ENCODE peak calls at places on chromosomes 3 and 15, in four cellular contexts. X is body of pancreas, U is OCI-LY7, R is stomach. G is an unnamed sample.

GRCh38 chr15:56077071-56077470 is 83.7 kb upstream of the NEDD4 start:
- DNase-seq in X (no peak), U (no peak), R (no peak), G (no peak)

GRCh38 chr3:20141841-20142240 is 44.2 kb downstream of the SGO1 start:
- DNase-seq in X (peak; percentile 17), U (no peak), R (no peak), G (peak; percentile 69)

GRCh38 chr15:55897560-55898336 is 95.7 kb downstream of the NEDD4 start:
- DNase-seq in X (peak; percentile 62), U (peak; percentile 14), R (peak; percentile 51), G (peak; percentile 73)

GRCh38 chr15:87653646-87654045 is 602.9 kb downstream of the NTRK3 start:
- DNase-seq in X (no peak), U (no peak), R (no peak), G (no peak)

GRCh38 chr3:59407425-59407824 is 357.6 kb upstream of the CFAP20DC start:
- DNase-seq in X (no peak), U (no peak), R (no peak), G (no peak)

GRCh38 chr3:55547086-55547666 is 60.1 kb upstream of the WNT5A start:
- DNase-seq in X (no peak), U (no peak), R (no peak), G (no peak)

GRCh38 chr3:194573680-194574437 is 59.4 kb downstream of the TMEM44 start:
- DNase-seq in X (peak; percentile 40), U (peak; percentile 47), R (peak; percentile 58), G (peak; percentile 70)

GRCh38 chr3:13532085-13532484 is 16.8 kb upstream of the FBLN2 start:
- DNase-seq in X (no peak), U (no peak), R (no peak), G (peak; percentile 74)

GRCh38 chr15:99435138-99435695 is 130.6 kb upstream of the MEF2A start:
- DNase-seq in X (peak; percentile 63), U (peak; percentile 11), R (peak; percentile 79), G (no peak)

GRCh38 chr15:66713843-66714508 is 11.9 kb downstream of the SMAD6 start:
- DNase-seq in X (no peak), U (peak; percentile 91), R (no peak), G (no peak)

GRCh38 chr3:84960581-84960980 is 1.8 kb downstream of the CADM2 start:
- DNase-seq in X (no peak), U (no peak), R (no peak), G (no peak)

GRCh38 chr3:77684115-77684514 is 644.2 kb downstream of the ROBO2 start:
- DNase-seq in X (no peak), U (no peak), R (no peak), G (no peak)

GRCh38 chr15:58010983-58011382 is 54.5 kb downstream of the ALDH1A2 start:
- DNase-seq in X (no peak), U (no peak), R (no peak), G (no peak)

GRCh38 chr3:189914799-189915198 is 205.9 kb downstream of the P3H2 start:
- DNase-seq in X (no peak), U (no peak), R (no peak), G (peak; percentile 94)

GRCh38 chr3:174355505-174355904 is 503.6 kb upstream of the NAALADL2 start:
- DNase-seq in X (no peak), U (peak; percentile 4), R (no peak), G (peak; percentile 31)

GRCh38 chr15:84685304-84685703 is 27.3 kb upstream of the NMB start:
- DNase-seq in X (peak; percentile 9), U (no peak), R (no peak), G (peak; percentile 89)

GRCh38 chr3:31232049-31233040 is 300.4 kb upstream of the STT3B start:
- DNase-seq in X (no peak), U (peak; percentile 46), R (no peak), G (no peak)

GRCh38 chr15:78399081-78399480 is 38.9 kb upstream of the IREB2 start:
- DNase-seq in X (no peak), U (no peak), R (no peak), G (peak; percentile 36)

GRCh38 chr3:28856796-28857195 is 424.1 kb upstream of the RBMS3 start:
- DNase-seq in X (no peak), U (no peak), R (no peak), G (no peak)

GRCh38 chr3:119733812-119734211 is 31.0 kb downstream of the CFAP91 start:
- DNase-seq in X (no peak), U (no peak), R (no peak), G (no peak)

GRCh38 chr15:39453500-39454073 is 127.3 kb upstream of the THBS1 start:
- DNase-seq in X (no peak), U (no peak), R (no peak), G (no peak)

GRCh38 chr3:31219131-31219843 is 313.4 kb upstream of the STT3B start:
- DNase-seq in X (no peak), U (no peak), R (no peak), G (peak; percentile 82)

GRCh38 chr15:68578960-68579935 is at the start of gene CORO2B:
- DNase-seq in X (peak; percentile 31), U (peak; percentile 65), R (no peak), G (peak; percentile 46)

GRCh38 chr3:48776854-48777253 is 59.8 kb upstream of the IP6K2 start:
- DNase-seq in X (no peak), U (no peak), R (no peak), G (no peak)

GRCh38 chr15:25901841-25902610 is 38.9 kb upstream of the ATP10A start:
- DNase-seq in X (no peak), U (no peak), R (no peak), G (peak; percentile 34)

GRCh38 chr3:44883999-44884431 is 9.6 kb downstream of the TGM4 start:
- DNase-seq in X (no peak), U (no peak), R (no peak), G (peak; percentile 98)

GRCh38 chr15:78979456-78980320 is 34.8 kb upstream of the CTSH start:
- DNase-seq in X (peak; percentile 83), U (peak; percentile 71), R (peak; percentile 81), G (peak; percentile 84)

GRCh38 chr3:129749692-129750091 is 143.2 kb upstream of the PLXND1 start:
- DNase-seq in X (no peak), U (no peak), R (no peak), G (no peak)

GRCh38 chr3:131091768-131092167 is 65.1 kb downstream of the NEK11 start:
- DNase-seq in X (no peak), U (no peak), R (no peak), G (no peak)

GRCh38 chr15:51051776-51052175 is 42.9 kb downstream of the TNFAIP8L3 start:
- DNase-seq in X (no peak), U (no peak), R (no peak), G (peak; percentile 70)

GRCh38 chr15:66429117-66429516 is 42.4 kb downstream of the MAP2K1 start:
- DNase-seq in X (no peak), U (no peak), R (no peak), G (no peak)

GRCh38 chr3:76497636-76498035 is 542.3 kb upstream of the ROBO2 start:
- DNase-seq in X (no peak), U (no peak), R (no peak), G (no peak)

GRCh38 chr3:156581954-156582353 is 27.0 kb upstream of the SSR3 start:
- DNase-seq in X (no peak), U (no peak), R (no peak), G (no peak)

GRCh38 chr15:47586653-47587224 is 130.6 kb upstream of the SEMA6D start:
- DNase-seq in X (peak; percentile 8), U (no peak), R (no peak), G (peak; percentile 28)

GRCh38 chr3:169550284-169550683 is 113.2 kb downstream of the MECOM start:
- DNase-seq in X (no peak), U (no peak), R (no peak), G (no peak)

GRCh38 chr3:114496021-114496434 is 202.2 kb downstream of the TIGIT start:
- DNase-seq in X (no peak), U (no peak), R (no peak), G (peak; percentile 60)

GRCh38 chr3:2985479-2985878 is 124.7 kb downstream of the IL5RA start:
- DNase-seq in X (no peak), U (no peak), R (no peak), G (no peak)

GRCh38 chr15:28873585-28874139 is 12.1 kb upstream of the APBA2 start:
- DNase-seq in X (peak; percentile 82), U (no peak), R (no peak), G (no peak)

GRCh38 chr3:75059120-75059519 is 444.7 kb upstream of the CNTN3 start:
- DNase-seq in X (no peak), U (no peak), R (no peak), G (no peak)

GRCh38 chr3:71511037-71511436 is 72.5 kb downstream of the FOXP1 start:
- DNase-seq in X (no peak), U (peak; percentile 37), R (no peak), G (peak; percentile 92)

GRCh38 chr3:53196575-53197407 is 35.8 kb downstream of the PRKCD start:
- DNase-seq in X (no peak), U (peak; percentile 93), R (no peak), G (peak; percentile 49)
- TF ChIP-seq CTCF in X (no peak), U (peak; percentile 63), R (no peak), G (no peak)

DNA sequence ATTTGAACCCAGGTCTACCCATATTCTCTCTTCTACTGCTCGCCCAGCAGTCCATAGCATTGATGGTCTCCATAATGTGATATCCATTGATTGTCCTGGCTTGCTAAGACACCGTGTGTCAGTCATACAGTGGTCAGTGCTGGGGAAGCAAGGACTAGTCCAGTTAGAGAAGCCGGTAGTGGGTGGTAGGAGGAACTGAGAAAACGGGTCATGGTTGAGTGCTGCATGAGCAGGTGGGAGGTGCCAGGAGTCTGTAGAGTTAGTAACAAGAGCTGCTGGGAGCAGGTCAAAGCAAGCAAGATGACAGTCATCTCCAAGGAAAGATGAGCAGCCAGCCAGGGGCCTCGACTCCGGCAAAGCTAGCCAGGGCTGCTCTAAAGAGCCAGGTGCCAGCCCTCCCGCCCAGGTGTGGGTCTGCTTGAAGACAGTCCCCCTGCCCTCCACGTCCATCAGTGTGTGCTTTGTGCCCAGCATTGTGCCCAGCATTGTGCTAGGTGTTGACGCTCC is 29.5 kb upstream of the USP3 start:
- DNase-seq in X (peak; percentile 46), U (peak; percentile 95), R (peak; percentile 44), G (no peak)
- H3K4me3 ChIP-seq in X (no peak overlapping the region), U (peak overlapping the region; percentile 45), R (no peak overlapping the region), G (no peak overlapping the region)

GRCh38 chr3:16808393-16809107 is 76.2 kb upstream of the PLCL2 start:
- DNase-seq in X (no peak), U (no peak), R (no peak), G (no peak)
- TF ChIP-seq CTCF in X (no peak), U (peak; percentile 50), R (no peak), G (no peak)

GRCh38 chr3:47296562-47297302 is 14.0 kb downstream of the KLHL18 start:
- DNase-seq in X (no peak), U (peak; percentile 24), R (no peak), G (no peak)

GRCh38 chr3:47295976-47296375 is 13.2 kb downstream of the KLHL18 start:
- DNase-seq in X (no peak), U (peak; percentile 64), R (no peak), G (no peak)

GRCh38 chr3:47301456-47301855 is 18.7 kb downstream of the KLHL18 start:
- DNase-seq in X (no peak), U (no peak), R (no peak), G (no peak)

GRCh38 chr3:47299396-47300318 is 16.9 kb downstream of the KLHL18 start:
- DNase-seq in X (no peak), U (no peak), R (no peak), G (no peak)

GRCh38 chr3:47298439-47298838 is 15.7 kb downstream of the KLHL18 start:
- DNase-seq in X (no peak), U (no peak), R (no peak), G (no peak)
- H3K4me3 ChIP-seq in X (no peak overlapping the region), U (no peak overlapping the region), R (no peak overlapping the region), G (no peak overlapping the region)